ENCODE peak calls at places on chromosomes 1 and 21, in five cellular contexts. S is sciatic nerve, C is T-helper 17 cell, A is gastroesophageal sphincter, J is activated B cell treated with CpG ODN at 0.5 μM for 24 hours. T is an unnamed sample.
A peak's percentile ranks its signal among the peaks of the same experiment; 100 is the strongest.

GRCh38 chr1:19179597-19180271 is 30.3 kb downstream of the UBR4 start:
- ATAC-seq in S (no peak), C (peak; percentile 77), A (no peak), J (no peak), T (no peak)

GRCh38 chr1:101285922-101286568 is 49.2 kb downstream of the S1PR1 start:
- ATAC-seq in S (no peak), C (no peak), A (no peak), J (no peak), T (no peak)

GRCh38 chr1:30824736-30825429 is 67.3 kb upstream of the LAPTM5 start:
- ATAC-seq in S (no peak), C (no peak), A (no peak), J (no peak), T (no peak)

GRCh38 chr1:113369715-113370114 is 20.6 kb upstream of the MAGI3 start:
- ATAC-seq in S (no peak), C (no peak), A (no peak), J (no peak), T (no peak)

GRCh38 chr1:102954576-102954975 is 153.7 kb downstream of the COL11A1 start:
- ATAC-seq in S (no peak), C (no peak), A (no peak), J (no peak), T (no peak)

GRCh38 chr1:185917646-185918045 is 183.5 kb downstream of the HMCN1 start:
- ATAC-seq in S (peak; percentile 52), C (no peak), A (no peak), J (no peak), T (no peak)

GRCh38 chr1:30744060-30744756 is 13.4 kb downstream of the LAPTM5 start:
- ATAC-seq in S (no peak), C (peak; percentile 33), A (no peak), J (peak; percentile 22), T (peak; percentile 44)

GRCh38 chr1:170598618-170599017 is 65.3 kb upstream of the PRRX1 start:
- ATAC-seq in S (no peak), C (no peak), A (no peak), J (no peak), T (no peak)

GRCh38 chr1:54557956-54558355 is 9.9 kb downstream of the ACOT11 start:
- ATAC-seq in S (no peak), C (no peak), A (peak; percentile 65), J (no peak), T (no peak)

GRCh38 chr21:37184784-37185593 is 82.1 kb downstream of the VPS26C start:
- ATAC-seq in S (no peak), C (no peak), A (no peak), J (no peak), T (no peak)

GRCh38 chr1:56444960-56445646 is 134.3 kb downstream of the PLPP3 start:
- ATAC-seq in S (no peak), C (no peak), A (no peak), J (no peak), T (no peak)

T was measured in stimulated activated memory B cell treated with anti-CD40 and anti-IgM and Interleukin-4, amounts not matched to agents 10 μg/mL and 1 μg/mL and 100 μg/mL, for 72 hours.